ENCODE peak calls at places on chromosomes 6 and 20, in four cellular contexts. T is cardiac muscle cell, I is ovary, E is mucosa of descending colon. V is an unnamed sample. For H3K9me3 and H3K4me1, the result is how much of the 10 kb centered on the place peaks cover.

GRCh38 chr20:32672982-32673727 is 586 bp downstream of the C20orf203 start:
- DNase-seq in T (no peak), E (peak), I (no peak), V (no peak)

GRCh38 chr6:139154885-139155547 is 20.1 kb downstream of the HECA start:
- DNase-seq in T (no peak), I (no peak), E (no peak), V (no peak)

GRCh38 chr6:87483929-87484328 is 11.2 kb downstream of the SLC35A1 start:
- DNase-seq in I (no peak), T (peak), E (no peak), V (peak)

GRCh38 chr6:160378218-160378617 is 30.0 kb downstream of the SLC22A3 start:
- DNase-seq in T (peak), E (no peak), I (no peak), V (no peak)

GRCh38 chr6:146892613-146893401 is 294.0 kb downstream of the ADGB start:
- DNase-seq in I (no peak), T (peak), E (no peak), V (no peak)

GRCh38 chr6:96853083-96853482 is 15.8 kb upstream of the GPR63 start:
- DNase-seq in T (no peak), E (no peak), I (no peak), V (no peak)

GRCh38 chr6:29872791-29873190 is 45.2 kb downstream of the HLA-G start:
- DNase-seq in T (no peak), E (no peak), I (no peak), V (no peak)

GRCh38 chr6:104940881-104941693 is 15.8 kb upstream of the LIN28B start:
- DNase-seq in I (no peak), T (peak), E (peak), V (peak)

GRCh38 chr20:53736122-53736756 is 142.6 kb upstream of the ZNF217 start:
- DNase-seq in E (no peak), I (no peak), T (peak), V (no peak)

GRCh38 chr6:19413323-19413722 is 423.8 kb upstream of the ID4 start:
- DNase-seq in T (peak), E (no peak), I (no peak), V (no peak)

GRCh38 chr6:112366695-112367546 is 19.8 kb downstream of the RFPL4B start:
- DNase-seq in E (no peak), I (no peak), T (no peak), V (no peak)

GRCh38 chr20:556984-557383 is 13.4 kb upstream of the CSNK2A1 start:
- DNase-seq in E (no peak), I (no peak), T (no peak), V (no peak)

GRCh38 chr6:111823831-111824607 is 49.2 kb downstream of the FYN start:
- DNase-seq in I (no peak), T (peak), E (no peak), V (no peak)

GRCh38 chr20:35311409-35311808 is 19.2 kb upstream of the FAM83C start:
- DNase-seq in T (no peak), E (no peak), I (no peak), V (no peak)

GRCh38 chr6:45901777-45902650 is 113.6 kb downstream of the CLIC5 start:
- DNase-seq in E (no peak), I (no peak), T (no peak), V (no peak)

GRCh38 chr6:166618866-166619761 is 7.9 kb downstream of the RPS6KA2 start:
- DNase-seq in I (no peak), E (peak), T (peak), V (no peak)

GRCh38 chr6:170358496-170358895 is 51.9 kb downstream of the FAM120B start:
- DNase-seq in E (peak), I (no peak), T (no peak), V (peak)

GRCh38 chr6:175680-176079 is 116.6 kb upstream of the DUSP22 start:
- DNase-seq in T (no peak), E (no peak), I (no peak), V (no peak)

GRCh38 chr6:136866872-136867416 is 44.6 kb downstream of the PEX7 start:
- DNase-seq in E (no peak), I (no peak), T (peak), V (no peak)

GRCh38 chr6:137272403-137272802 is 53.2 kb upstream of the IFNGR1 start:
- DNase-seq in I (no peak), E (no peak), T (no peak), V (no peak)

GRCh38 chr20:31945790-31946189 is 6.1 kb downstream of the PDRG1 start:
- DNase-seq in I (no peak), E (no peak), T (no peak), V (no peak)

GRCh38 chr20:35387334-35387733 is 24.4 kb downstream of the UQCC1 start:
- DNase-seq in I (no peak), T (peak), E (no peak), V (no peak)

GRCh38 chr6:37646986-37647764 is 50.5 kb downstream of the MDGA1 start:
- DNase-seq in E (no peak), I (no peak), T (no peak), V (no peak)

GRCh38 chr20:1893721-1894470 is 1.3 kb upstream of the SIRPA start:
- DNase-seq in I (peak), E (no peak), T (no peak), V (peak)

GRCh38 chr6:109118337-109118736 is 23.0 kb downstream of the CEP57L1 start:
- DNase-seq in T (no peak), E (no peak), I (no peak), V (no peak)

GRCh38 chr6:551405-551804 is 105.5 kb downstream of the HUS1B start:
- DNase-seq in I (no peak), T (peak), E (no peak), V (peak)

GRCh38 chr20:40197744-40198143 is 491.3 kb downstream of the MAFB start:
- DNase-seq in E (no peak), T (peak), I (no peak), V (no peak)

GRCh38 chr20:45114465-45115385 is at the start of gene WFDC5:
- DNase-seq in E (no peak), T (no peak), I (no peak), V (no peak)

GRCh38 chr6:2939315-2940009 is 31.9 kb downstream of the SERPINB6 start:
- DNase-seq in I (no peak), T (no peak), E (no peak), V (no peak)

GRCh38 chr6:143677891-143678737 is at the start of gene PHACTR2:
- DNase-seq in T (peak), E (peak), I (peak), V (peak)

GRCh38 chr6:170165085-170165484 is 125.8 kb downstream of the DLL1 start:
- DNase-seq in T (no peak), E (no peak), I (no peak), V (peak)

GRCh38 chr6:95087394-95088097 is 489.8 kb upstream of the MANEA start:
- DNase-seq in T (peak), E (no peak), I (no peak), V (no peak)

GRCh38 chr6:104326173-104327001 is 533.3 kb downstream of the HACE1 start:
- DNase-seq in I (no peak), E (no peak), T (peak), V (no peak)

GRCh38 chr6:55543633-55544309 is 35.2 kb downstream of the HMGCLL1 start:
- DNase-seq in T (peak), E (no peak), I (no peak), V (no peak)

GRCh38 chr6:40128149-40128548 is 193.9 kb upstream of the MOCS1 start:
- DNase-seq in E (no peak), I (no peak), T (no peak), V (no peak)

GRCh38 chr6:40125680-40126079 is 191.4 kb upstream of the MOCS1 start:
- DNase-seq in I (no peak), T (no peak), E (no peak), V (no peak)

GRCh38 chr6:40124924-40125323 is 190.7 kb upstream of the MOCS1 start:
- DNase-seq in I (no peak), T (no peak), E (no peak), V (no peak)
- H3K9me3 ChIP-seq in I (under half), T (under half), E (under half), V (under half)

DNA sequence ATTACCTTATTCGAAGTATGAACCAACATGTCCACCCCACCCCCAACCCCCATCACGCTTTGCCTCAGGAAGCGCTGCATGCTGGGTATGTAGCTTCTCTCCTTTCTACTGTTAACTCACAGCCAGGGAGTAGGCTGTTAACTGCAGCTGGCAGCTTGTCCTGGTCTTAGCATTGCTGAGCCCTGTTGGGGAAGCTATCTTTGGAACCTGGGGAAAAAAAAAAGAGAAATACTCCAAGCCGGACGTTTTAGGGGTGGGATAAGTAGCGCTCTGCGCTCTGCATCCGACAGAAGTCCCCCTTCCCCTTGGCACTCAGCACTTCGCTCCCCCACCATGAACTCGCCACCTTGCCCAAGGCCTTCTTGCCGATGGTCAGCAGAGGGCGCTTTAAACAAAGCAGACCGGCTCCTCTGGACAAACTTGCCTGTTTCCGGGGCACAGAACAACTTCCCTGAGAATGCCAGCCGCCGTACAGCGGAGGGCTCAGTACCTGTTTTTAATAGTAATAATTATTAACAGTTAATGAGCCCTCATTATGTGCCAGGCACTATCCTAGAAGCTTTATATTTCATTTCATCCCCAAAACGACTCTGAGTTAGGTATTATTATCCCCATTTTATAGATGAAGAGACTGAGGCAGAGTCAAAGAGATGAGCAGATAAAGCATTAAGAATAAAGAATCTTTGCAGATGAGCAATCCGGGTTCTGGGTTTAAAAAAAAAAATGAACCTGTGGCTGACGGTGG is 35.2 kb upstream of the MDFI start:
- DNase-seq in T (peak), I (peak), E (peak), V (peak)
- H3K4me3 ChIP-seq in T (no peak), I (no peak), E (no peak), V (no peak)

GRCh38 chr6:7138111-7138510 is 30.4 kb downstream of the RREB1 start:
- DNase-seq in I (no peak), T (no peak), E (no peak), V (no peak)

GRCh38 chr6:7138921-7139358 is 31.2 kb downstream of the RREB1 start:
- DNase-seq in E (peak), T (no peak), I (no peak), V (peak)

GRCh38 chr6:7140631-7141366 is 33.0 kb downstream of the RREB1 start:
- DNase-seq in T (peak), I (peak), E (peak), V (peak)

GRCh38 chr6:7142228-7142801 is 34.6 kb downstream of the RREB1 start:
- DNase-seq in T (no peak), I (no peak), E (no peak), V (peak)

DNA sequence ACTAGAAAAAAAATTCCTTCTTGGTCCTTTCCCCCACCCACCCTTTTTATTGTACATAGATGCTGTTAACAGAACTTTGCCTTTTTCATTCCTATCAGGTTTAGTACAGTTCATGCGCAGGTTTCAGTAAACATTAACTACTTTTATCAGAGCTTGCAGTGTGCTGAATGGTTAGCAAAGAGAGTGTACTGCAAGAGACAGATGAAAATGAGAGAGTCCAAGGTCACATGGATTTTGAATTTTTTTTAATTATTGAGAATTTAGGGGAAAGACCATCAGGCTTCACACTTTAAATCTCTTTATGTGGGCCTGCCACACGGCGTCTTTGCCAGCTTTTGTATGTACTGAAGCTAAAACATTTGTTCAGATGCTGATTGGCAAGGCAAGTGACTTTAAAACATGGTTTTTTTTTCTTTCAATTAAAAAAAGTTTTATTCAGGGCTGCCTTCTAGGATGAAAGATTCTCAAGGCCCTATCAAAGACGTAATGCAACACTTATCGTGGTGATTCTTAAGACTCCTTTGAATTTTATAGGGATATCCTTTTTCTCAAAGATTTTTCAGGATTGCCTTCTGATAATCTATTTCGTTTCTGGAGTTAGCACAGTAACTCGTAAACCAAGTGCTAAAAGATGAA is 32.2 kb downstream of the RREB1 start:
- DNase-seq in E (no peak), T (no peak), I (no peak), V (no peak)
- H3K4me1 ChIP-seq in E (half or more), T (half or more), I (under half), V (under half)

GRCh38 chr6:10627800-10628199 is 66.6 kb downstream of the C6orf52 start:
- DNase-seq in E (no peak), T (no peak), I (no peak), V (no peak)

GRCh38 chr6:10630178-10630577 is 64.2 kb downstream of the C6orf52 start:
- DNase-seq in I (no peak), T (no peak), E (no peak), V (no peak)

GRCh38 chr6:10633216-10633615 is 61.2 kb downstream of the C6orf52 start:
- DNase-seq in I (no peak), T (peak), E (no peak), V (no peak)
- H3K9me3 ChIP-seq in I (under half), T (under half), E (under half), V (under half)

DNA sequence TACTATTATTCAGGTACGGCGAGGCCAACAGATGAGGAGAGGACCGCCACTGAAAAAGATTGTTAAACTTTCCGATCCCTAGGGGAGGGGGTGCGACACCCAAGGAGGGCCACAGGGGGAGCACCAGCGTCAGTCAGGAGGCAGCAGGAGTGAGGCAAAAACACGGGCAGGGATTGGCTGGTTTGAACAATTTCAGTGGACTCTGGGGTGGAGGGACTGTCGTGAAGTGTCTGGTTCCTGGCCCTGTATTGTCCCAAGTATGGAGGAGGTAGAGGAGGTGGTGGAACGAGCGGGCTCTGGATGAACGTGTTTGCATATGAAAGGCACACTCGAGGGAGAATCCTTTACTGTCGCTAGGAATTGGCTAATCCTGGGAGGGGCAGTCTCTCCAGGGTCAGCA is 32.5 kb upstream of the MCUR1 start:
- DNase-seq in T (no peak), E (no peak), I (no peak), V (no peak)
- H3K4me3 ChIP-seq in T (no peak), E (no peak), I (no peak), V (no peak)

DNA sequence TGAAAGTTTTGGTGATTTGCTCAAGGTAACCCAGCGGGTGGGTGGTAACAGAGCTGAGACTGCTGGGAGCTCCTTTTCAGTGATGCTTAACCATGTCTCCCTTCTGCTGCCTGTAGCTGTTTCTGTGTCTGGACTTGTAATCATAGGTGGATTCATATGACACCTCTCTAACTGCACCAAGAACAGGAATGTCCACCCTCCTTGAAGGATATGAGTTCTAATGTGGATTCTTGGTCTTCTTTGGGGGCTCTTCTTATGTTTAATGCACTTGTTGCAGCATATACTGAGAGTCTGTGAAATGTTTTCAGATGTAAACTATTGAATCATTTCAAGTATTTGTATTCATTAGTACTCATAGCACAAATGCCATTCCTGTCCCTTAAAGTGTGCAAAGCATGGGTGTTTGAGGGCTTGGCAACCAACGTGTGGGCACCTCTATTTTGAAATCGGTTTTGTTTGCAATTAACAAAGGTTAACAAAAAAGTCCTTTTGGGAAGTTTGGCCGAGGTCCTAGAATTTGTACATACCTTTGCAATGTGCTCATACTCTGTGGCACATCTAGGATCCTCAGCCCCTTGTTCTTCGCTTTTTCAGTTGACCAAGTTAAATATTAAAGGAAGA is 138.0 kb downstream of the SOX4 start:
- DNase-seq in T (peak), E (no peak), I (no peak), V (no peak)
- H3K4me1 ChIP-seq in T (under half), E (under half), I (under half), V (under half)

DNA sequence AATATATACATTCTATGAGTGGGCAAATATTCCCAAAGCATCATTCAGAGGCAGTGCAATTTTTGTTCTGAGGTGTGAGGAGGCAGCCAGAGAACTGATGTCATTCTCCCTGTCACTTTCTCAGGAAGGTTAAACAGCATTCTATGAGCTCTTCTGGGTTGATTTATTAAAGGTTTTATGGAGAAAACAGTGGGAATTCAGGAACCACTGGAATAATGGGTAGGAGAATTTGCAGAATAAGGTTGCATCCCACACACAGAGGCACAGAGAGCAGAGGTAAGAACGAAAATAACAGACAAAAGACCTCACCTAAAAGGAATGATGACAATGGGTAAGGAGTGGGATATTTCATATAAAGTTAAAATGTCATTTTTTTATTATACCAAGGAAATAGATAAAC is 860.5 kb downstream of the TFAP2A start:
- DNase-seq in E (no peak), I (no peak), T (no peak), V (no peak)
- H3K9me3 ChIP-seq in E (under half), I (under half), T (under half), V (under half)

DNA sequence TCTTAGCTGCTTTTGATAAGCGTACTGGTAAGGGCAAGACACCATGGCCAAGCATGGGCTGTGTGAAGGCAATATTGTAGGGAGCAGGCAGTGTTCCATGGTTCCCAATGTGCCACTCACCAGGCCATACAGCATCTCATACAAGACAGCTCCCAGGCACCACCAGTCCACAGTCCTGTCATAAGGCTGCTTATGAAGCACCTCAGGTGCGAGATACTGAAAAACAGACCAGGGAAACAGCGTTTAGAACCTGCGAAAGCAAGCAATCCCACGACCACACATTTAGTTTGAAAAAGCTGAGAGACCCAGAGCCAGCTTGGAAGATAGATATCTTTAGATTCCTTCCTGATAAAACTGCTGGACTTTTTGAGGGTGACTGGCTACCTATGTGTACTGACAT is 119.1 kb upstream of the SLC2A12 start:
- DNase-seq in E (no peak), I (no peak), T (peak), V (no peak)
- H3K4me3 ChIP-seq in E (no peak), I (no peak), T (no peak), V (peak)

GRCh38 chr6:118706702-118707101 is 55.3 kb upstream of the CEP85L start:
- DNase-seq in I (no peak), E (no peak), T (peak), V (no peak)
- H3K4me1 ChIP-seq in I (under half), E (under half), T (under half), V (under half)

GRCh38 chr6:84340422-84340821 is 113.0 kb upstream of the CEP162 start:
- DNase-seq in I (no peak), T (no peak), E (no peak), V (no peak)
- H3K9me3 ChIP-seq in I (under half), T (under half), E (under half), V (under half)